ENCODE peak calls at places on chromosomes 4 and X, in four cellular contexts. One of them, this sample, is unnamed. For H3K27me3, the result is how much of the 10 kb centered on the place peaks cover.

GRCh38 chrX:78958419-78959116 is 13.4 kb downstream of the P2RY10 start:
- DNase-seq in left lung: no peak
- DNase-seq in heart left ventricle: no peak
- DNase-seq in transverse colon: no peak
- DNase-seq in this sample: no peak

GRCh38 chr4:133402616-133403015 is 253.5 kb downstream of the PCDH10 start:
- DNase-seq in left lung: no peak
- DNase-seq in heart left ventricle: no peak
- DNase-seq in transverse colon: no peak
- DNase-seq in this sample: no peak

GRCh38 chr4:74805601-74806000 is 11.3 kb upstream of the BTC start:
- DNase-seq in left lung: no peak
- DNase-seq in heart left ventricle: no peak
- DNase-seq in transverse colon: no peak
- DNase-seq in this sample: no peak

GRCh38 chr4:56330691-56331090 is 56.6 kb downstream of the AASDH start:
- DNase-seq in left lung: no peak
- DNase-seq in heart left ventricle: no peak
- DNase-seq in transverse colon: no peak
- DNase-seq in this sample: no peak

GRCh38 chr4:12399781-12400180 is 971.1 kb upstream of the HS3ST1 start:
- DNase-seq in left lung: no peak
- DNase-seq in heart left ventricle: no peak
- DNase-seq in transverse colon: no peak
- DNase-seq in this sample: no peak

GRCh38 chr4:8558080-8558960 is 21.9 kb upstream of the GPR78 start:
- DNase-seq in left lung: no peak
- DNase-seq in heart left ventricle: no peak
- DNase-seq in transverse colon: no peak
- DNase-seq in this sample: no peak

GRCh38 chr4:173272987-173273386 is 61.2 kb downstream of the HMGB2 start:
- DNase-seq in left lung: no peak
- DNase-seq in heart left ventricle: no peak
- DNase-seq in transverse colon: no peak
- DNase-seq in this sample: no peak

GRCh38 chrX:102720237-102721168 is at the start of gene GPRASP3:
- DNase-seq in left lung: peak
- DNase-seq in heart left ventricle: peak
- DNase-seq in transverse colon: peak
- DNase-seq in this sample: peak

GRCh38 chr4:7905461-7905915 is 34.2 kb downstream of the AFAP1 start:
- DNase-seq in left lung: no peak
- DNase-seq in heart left ventricle: no peak
- DNase-seq in transverse colon: no peak
- DNase-seq in this sample: no peak

GRCh38 chrX:1336331-1337143 is at the start of gene IL3RA:
- DNase-seq in left lung: peak
- DNase-seq in heart left ventricle: peak
- DNase-seq in transverse colon: peak
- DNase-seq in this sample: peak

GRCh38 chr4:56744030-56744429 is 62.9 kb upstream of the HOPX start:
- DNase-seq in left lung: no peak
- DNase-seq in heart left ventricle: no peak
- DNase-seq in transverse colon: no peak
- DNase-seq in this sample: no peak

GRCh38 chrX:154374361-154375155 is at the start of gene FLNA:
- DNase-seq in left lung: peak
- DNase-seq in heart left ventricle: no peak
- DNase-seq in transverse colon: peak
- DNase-seq in this sample: peak

GRCh38 chr4:174631901-174632758 is 109.8 kb upstream of the HPGD start:
- DNase-seq in left lung: no peak
- DNase-seq in heart left ventricle: no peak
- DNase-seq in transverse colon: no peak
- DNase-seq in this sample: no peak

GRCh38 chr4:102430511-102430910 is 70.6 kb upstream of the NFKB1 start:
- DNase-seq in left lung: no peak
- DNase-seq in heart left ventricle: no peak
- DNase-seq in transverse colon: no peak
- DNase-seq in this sample: no peak

GRCh38 chr4:108166441-108167315 is 2.1 kb downstream of the LEF1 start:
- DNase-seq in left lung: peak
- DNase-seq in heart left ventricle: no peak
- DNase-seq in transverse colon: peak
- DNase-seq in this sample: peak

GRCh38 chr4:143773998-143774898 is 73.8 kb upstream of the FREM3 start:
- DNase-seq in left lung: peak
- DNase-seq in heart left ventricle: no peak
- DNase-seq in transverse colon: peak
- DNase-seq in this sample: peak

GRCh38 chr4:184479516-184479950 is 5.2 kb upstream of the IRF2 start:
- DNase-seq in left lung: no peak
- DNase-seq in heart left ventricle: no peak
- DNase-seq in transverse colon: no peak
- DNase-seq in this sample: no peak

GRCh38 chrX:38975368-38975767 is 174.1 kb downstream of the MID1IP1 start:
- DNase-seq in left lung: no peak
- DNase-seq in heart left ventricle: no peak
- DNase-seq in transverse colon: no peak
- DNase-seq in this sample: no peak

GRCh38 chr4:1746919-1747602 is 25.7 kb downstream of the TACC3 start:
- DNase-seq in left lung: no peak
- DNase-seq in heart left ventricle: no peak
- DNase-seq in transverse colon: no peak
- DNase-seq in this sample: no peak

GRCh38 chrX:68692651-68693050 is 45.2 kb downstream of the STARD8 start:
- DNase-seq in left lung: no peak
- DNase-seq in heart left ventricle: no peak
- DNase-seq in transverse colon: no peak
- DNase-seq in this sample: no peak

GRCh38 chrX:40105016-40105790 is 7.4 kb upstream of the BCOR start:
- DNase-seq in left lung: peak
- DNase-seq in heart left ventricle: peak
- DNase-seq in transverse colon: peak
- DNase-seq in this sample: peak

GRCh38 chrX:68396953-68397352 is 36.3 kb downstream of the OPHN1 start:
- DNase-seq in left lung: no peak
- DNase-seq in heart left ventricle: peak
- DNase-seq in transverse colon: no peak
- DNase-seq in this sample: no peak

GRCh38 chr4:113049421-113050355 is at the start of gene ANK2:
- DNase-seq in left lung: no peak
- DNase-seq in heart left ventricle: no peak
- DNase-seq in transverse colon: no peak
- DNase-seq in this sample: no peak

GRCh38 chr4:169652535-169652934 is 32.2 kb downstream of the CLCN3 start:
- DNase-seq in left lung: no peak
- DNase-seq in heart left ventricle: no peak
- DNase-seq in transverse colon: no peak
- DNase-seq in this sample: no peak

GRCh38 chr4:102809691-102810090 is 17.7 kb downstream of the UBE2D3 start:
- DNase-seq in left lung: no peak
- DNase-seq in heart left ventricle: no peak
- DNase-seq in transverse colon: no peak
- DNase-seq in this sample: no peak

GRCh38 chr4:54107951-54108740 is 8.2 kb downstream of the GSX2 start:
- DNase-seq in left lung: no peak
- DNase-seq in heart left ventricle: no peak
- DNase-seq in transverse colon: no peak
- DNase-seq in this sample: no peak

GRCh38 chr4:54103190-54103574 is 3.2 kb downstream of the GSX2 start:
- DNase-seq in left lung: no peak
- DNase-seq in heart left ventricle: no peak
- DNase-seq in transverse colon: no peak
- DNase-seq in this sample: no peak

GRCh38 chr4:54101190-54102041 is 1.5 kb downstream of the GSX2 start:
- DNase-seq in left lung: no peak
- DNase-seq in heart left ventricle: no peak
- DNase-seq in transverse colon: no peak
- DNase-seq in this sample: no peak

GRCh38 chr4:54102747-54103146 is 2.8 kb downstream of the GSX2 start:
- DNase-seq in left lung: no peak
- DNase-seq in heart left ventricle: no peak
- DNase-seq in transverse colon: no peak
- DNase-seq in this sample: no peak

GRCh38 chr4:54104907-54105306 is 4.9 kb downstream of the GSX2 start:
- DNase-seq in left lung: no peak
- DNase-seq in heart left ventricle: no peak
- DNase-seq in transverse colon: no peak
- DNase-seq in this sample: no peak
- H3K27me3 ChIP-seq in left lung: half or more
- H3K27me3 ChIP-seq in heart left ventricle: under half
- H3K27me3 ChIP-seq in transverse colon: half or more
- H3K27me3 ChIP-seq in this sample: under half

GRCh38 chr4:26863512-26863911 is 2.9 kb downstream of the STIM2 start:
- DNase-seq in left lung: no peak
- DNase-seq in heart left ventricle: no peak
- DNase-seq in transverse colon: no peak
- DNase-seq in this sample: no peak
- H3K4me3 ChIP-seq in left lung: no peak
- H3K4me3 ChIP-seq in heart left ventricle: no peak
- H3K4me3 ChIP-seq in transverse colon: no peak
- H3K4me3 ChIP-seq in this sample: no peak

GRCh38 chrX:7192871-7193270 is 44.9 kb upstream of the PUDP start:
- DNase-seq in left lung: no peak
- DNase-seq in heart left ventricle: no peak
- DNase-seq in transverse colon: no peak
- DNase-seq in this sample: no peak

GRCh38 chrX:7194606-7195005 is 46.7 kb upstream of the PUDP start:
- DNase-seq in left lung: no peak
- DNase-seq in heart left ventricle: no peak
- DNase-seq in transverse colon: no peak
- DNase-seq in this sample: no peak

GRCh38 chrX:7190157-7190556 is 42.2 kb upstream of the PUDP start:
- DNase-seq in left lung: no peak
- DNase-seq in heart left ventricle: no peak
- DNase-seq in transverse colon: no peak
- DNase-seq in this sample: no peak

DNA sequence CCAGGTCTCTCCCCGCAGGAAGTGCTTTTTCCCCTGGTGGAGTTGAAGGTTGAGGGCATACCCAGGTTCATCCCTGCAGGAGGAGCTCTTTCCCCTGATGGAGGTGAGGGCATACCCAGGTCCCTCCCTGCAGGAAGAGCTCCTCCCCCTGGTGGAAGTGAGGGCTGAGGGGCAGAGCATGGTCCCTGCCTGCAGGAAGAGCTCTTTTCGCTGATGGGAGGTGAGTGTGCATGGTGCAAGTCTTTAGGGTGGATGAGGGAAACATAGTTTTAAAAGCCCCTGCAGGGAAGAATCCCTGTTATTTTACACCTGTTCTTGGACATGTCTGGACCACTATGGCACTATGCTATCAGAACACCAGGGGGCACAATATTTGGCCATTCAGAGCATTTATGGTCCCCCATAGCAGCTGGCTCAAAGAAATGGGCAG is 43.7 kb upstream of the PUDP start:
- DNase-seq in left lung: no peak
- DNase-seq in heart left ventricle: no peak
- DNase-seq in transverse colon: no peak
- DNase-seq in this sample: peak
- TF ChIP-seq CTCF in left lung: no peak
- TF ChIP-seq CTCF in heart left ventricle: no peak
- TF ChIP-seq CTCF in transverse colon: no peak
- TF ChIP-seq CTCF in this sample: peak

DNA sequence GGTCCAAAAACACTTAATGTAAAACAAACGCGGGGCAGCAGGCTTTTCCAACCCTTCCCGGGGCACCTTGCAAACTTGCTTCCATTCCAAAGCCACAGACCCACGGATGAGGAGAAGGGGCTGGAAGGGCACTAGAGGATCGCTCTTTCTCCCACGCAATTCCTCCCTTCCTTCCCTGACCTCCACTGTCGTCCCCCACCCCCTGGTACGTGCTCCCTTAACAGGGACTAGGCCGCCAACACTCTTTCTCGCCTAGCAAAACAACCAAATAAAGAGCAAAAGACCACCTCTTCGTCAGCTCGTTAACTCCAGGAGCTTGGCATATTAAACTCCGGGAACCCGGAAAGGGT is 3.9 kb downstream of the PITX2 start:
- DNase-seq in left lung: no peak
- DNase-seq in heart left ventricle: no peak
- DNase-seq in transverse colon: no peak
- DNase-seq in this sample: no peak
- H3K27me3 ChIP-seq in left lung: half or more
- H3K27me3 ChIP-seq in heart left ventricle: half or more
- H3K27me3 ChIP-seq in transverse colon: half or more
- H3K27me3 ChIP-seq in this sample: under half